ENCODE peak calls at places on chromosomes 4 and X, in five cellular contexts. A is nucleus accumbens; X is activated T-cell treated with anti-CD3 and anti-CD28 coated beads, Interleukin-2, amount 50 U/mL, for 4 hours; O is AG08395; R is astrocyte of the spinal cord. Y is an unnamed sample.

GRCh38 chrX:70505451-70505841 is 60.8 kb downstream of the DLG3 start:
- DNase-seq in A (no peak), X (no peak), O (no peak), R (no peak), Y (no peak)

GRCh38 chr4:72555377-72555831 is 13.6 kb downstream of the ADAMTS3 start:
- DNase-seq in A (no peak), X (no peak), O (no peak), R (no peak), Y (no peak)

GRCh38 chr4:87209696-87210095 is 10.7 kb downstream of the KLHL8 start:
- DNase-seq in A (no peak), X (no peak), O (peak), R (no peak), Y (no peak)

GRCh38 chr4:76307670-76308014 is 1.1 kb downstream of the STBD1 start:
- DNase-seq in A (no peak), X (no peak), O (peak), R (no peak), Y (no peak)

GRCh38 chrX:154596290-154596929 is 11.5 kb downstream of the CTAG1A start:
- DNase-seq in A (no peak), X (no peak), O (peak), R (peak), Y (no peak)

GRCh38 chr4:213971-214370 is 89.7 kb downstream of the ZNF718 start:
- DNase-seq in A (no peak), X (no peak), O (no peak), R (no peak), Y (no peak)

GRCh38 chrX:12970691-12971202 is 4.2 kb upstream of the TMSB4X start:
- DNase-seq in A (peak), X (no peak), O (peak), R (peak), Y (no peak)

GRCh38 chr4:40582413-40582812 is 47.3 kb downstream of the RBM47 start:
- DNase-seq in A (no peak), X (no peak), O (no peak), R (no peak), Y (no peak)

GRCh38 chrX:55919367-55920221 is 202.0 kb downstream of the RRAGB start:
- DNase-seq in A (no peak), X (no peak), O (no peak), R (no peak), Y (no peak)

GRCh38 chrX:136658151-136658550 is 10.2 kb downstream of the CD40LG start:
- DNase-seq in A (no peak), X (no peak), O (no peak), R (no peak), Y (no peak)

GRCh38 chr4:121950680-121951569 is 935 bp downstream of the TRPC3 start:
- DNase-seq in A (no peak), X (no peak), O (peak), R (peak), Y (peak)

GRCh38 chrX:41334866-41335589 is 1.1 kb downstream of the DDX3X start:
- DNase-seq in A (peak), X (peak), O (peak), R (peak), Y (peak)

GRCh38 chr4:122129061-122129460 is 23.1 kb upstream of the BLTP1 start:
- DNase-seq in A (no peak), X (no peak), O (no peak), R (no peak), Y (no peak)

GRCh38 chr4:169106696-169107229 is 96.7 kb upstream of the CBR4 start:
- DNase-seq in A (no peak), X (no peak), O (no peak), R (no peak), Y (no peak)

GRCh38 chr4:2248044-2248780 is 6.3 kb upstream of the HAUS3 start:
- DNase-seq in A (no peak), X (no peak), O (no peak), R (no peak), Y (no peak)

GRCh38 chr4:144757969-144758368 is 112.0 kb downstream of the HHIP start:
- DNase-seq in A (no peak), X (no peak), O (no peak), R (no peak), Y (no peak)

GRCh38 chrX:76427560-76428242 is at the start of gene MAGEE1:
- DNase-seq in A (peak), X (peak), O (peak), R (peak), Y (peak)

GRCh38 chr4:106444557-106444956 is 76.0 kb upstream of the GIMD1 start:
- DNase-seq in A (no peak), X (no peak), O (no peak), R (peak), Y (no peak)

GRCh38 chr4:72006576-72006975 is 25.2 kb upstream of the NPFFR2 start:
- DNase-seq in A (no peak), X (no peak), O (peak), R (peak), Y (no peak)

GRCh38 chrX:68684919-68685304 is 37.4 kb downstream of the STARD8 start:
- DNase-seq in A (no peak), X (no peak), O (no peak), R (no peak), Y (no peak)

GRCh38 chr4:87236851-87237250 is 16.4 kb upstream of the KLHL8 start:
- DNase-seq in A (no peak), X (no peak), O (no peak), R (no peak), Y (no peak)

GRCh38 chr4:122739174-122739573 is 6.7 kb downstream of the BBS12 start:
- DNase-seq in A (no peak), X (no peak), O (peak), R (peak), Y (no peak)

GRCh38 chr4:46937493-46937892 is 28.4 kb upstream of the COX7B2 start:
- DNase-seq in A (no peak), X (no peak), O (no peak), R (no peak), Y (no peak)

GRCh38 chr4:152454398-152455011 is 81.4 kb downstream of the FBXW7 start:
- DNase-seq in A (no peak), X (no peak), O (peak), R (peak), Y (no peak)

GRCh38 chr4:53617101-53617680 is 25.9 kb upstream of the LNX1 start:
- DNase-seq in A (no peak), X (no peak), O (no peak), R (no peak), Y (no peak)

GRCh38 chrX:38959736-38960534 is 158.7 kb downstream of the MID1IP1 start:
- DNase-seq in A (no peak), X (no peak), O (no peak), R (no peak), Y (no peak)

GRCh38 chr4:4677825-4678522 is 136.1 kb upstream of the STX18 start:
- DNase-seq in A (no peak), X (no peak), O (peak), R (peak), Y (no peak)

GRCh38 chr4:139556071-139556734 is at the start of gene SETD7:
- DNase-seq in A (peak), X (peak), O (peak), R (peak), Y (peak)

GRCh38 chrX:129318375-129318774 is 204.9 kb downstream of the SMARCA1 start:
- DNase-seq in A (no peak), X (no peak), O (peak), R (peak), Y (no peak)

GRCh38 chr4:83207497-83208105 is 77.0 kb downstream of the COQ2 start:
- DNase-seq in A (no peak), X (no peak), O (peak), R (peak), Y (no peak)

GRCh38 chr4:89837385-89837995 is 529 bp upstream of the SNCA start:
- DNase-seq in A (no peak), X (no peak), O (no peak), R (peak), Y (peak)

GRCh38 chr4:100828986-100829685 is 311.3 kb upstream of the EMCN start:
- DNase-seq in A (no peak), X (no peak), O (peak), R (peak), Y (no peak)

GRCh38 chr4:163542275-163542674 is 47.8 kb downstream of the TMA16 start:
- DNase-seq in A (no peak), X (no peak), O (peak), R (peak), Y (no peak)

GRCh38 chr4:72629540-72629939 is 60.5 kb upstream of the ADAMTS3 start:
- DNase-seq in A (no peak), X (no peak), O (no peak), R (peak), Y (no peak)

GRCh38 chrX:77668391-77669237 is 117.4 kb downstream of the ATRX start:
- DNase-seq in A (no peak), X (no peak), O (peak), R (peak), Y (no peak)

GRCh38 chr4:3388461-3389185 is 53.1 kb upstream of the HGFAC start:
- DNase-seq in A (no peak), X (no peak), O (peak), R (peak), Y (no peak)

GRCh38 chrX:71909956-71910355 is 689 bp upstream of the NHSL2 start:
- DNase-seq in A (no peak), X (no peak), O (no peak), R (no peak), Y (no peak)

Y was measured in C1 segment of cervical spinal cord.